ENCODE peak calls at places on chromosomes 1 and 21, in nine cellular contexts. T is suprapubic skin, A is K562, S is GM12878, Z is uterus, C is esophagus squamous epithelium, P is thoracic aorta, W is Panc1, V is sigmoid colon. H is an unnamed sample. For H3K27me3, the result is how much of the 10 kb centered on the place peaks cover.

GRCh38 chr1:8407652-8408051 is 89.7 kb downstream of the SLC45A1 start:
- DNase-seq in P (no peak), Z (no peak), V (no peak), T (no peak), W (no peak), S (no peak), C (no peak), A (no peak), H (no peak)

GRCh38 chr1:209839875-209840491 is 12.2 kb downstream of the UTP25 start:
- DNase-seq in P (no peak), T (no peak), A (no peak), S (no peak), C (no peak), W (peak), Z (no peak), V (no peak), H (peak)

GRCh38 chr1:117635805-117636204 is 30.0 kb downstream of the TENT5C start:
- DNase-seq in P (no peak), T (no peak), A (no peak), W (no peak), Z (no peak), C (no peak), V (no peak), S (no peak), H (no peak)

GRCh38 chr1:234988160-234988528 is 140.5 kb downstream of the TOMM20 start:
- DNase-seq in C (no peak), A (no peak), Z (no peak), V (no peak), S (no peak), P (no peak), T (no peak), W (no peak), H (no peak)

GRCh38 chr1:6358757-6359567 is 34.6 kb downstream of the ACOT7 start:
- DNase-seq in Z (peak), P (no peak), V (no peak), W (no peak), S (no peak), A (no peak), C (no peak), T (no peak), H (no peak)

GRCh38 chr1:30704271-30704670 is 19.1 kb downstream of the MATN1 start:
- DNase-seq in V (peak), P (no peak), T (peak), C (no peak), W (no peak), A (no peak), Z (peak), S (no peak), H (no peak)

GRCh38 chr21:45054927-45055612 is 19.3 kb upstream of the ADARB1 start:
- DNase-seq in T (no peak), A (no peak), P (no peak), Z (no peak), W (no peak), V (peak), C (no peak), S (no peak), H (no peak)

GRCh38 chr21:14742119-14742518 is 196.0 kb upstream of the SAMSN1 start:
- DNase-seq in Z (no peak), C (no peak), W (no peak), A (no peak), S (no peak), T (no peak), V (no peak), P (no peak), H (no peak)

GRCh38 chr1:89041055-89041707 is 18.5 kb upstream of the GBP3 start:
- DNase-seq in W (no peak), C (no peak), Z (no peak), A (no peak), T (no peak), P (no peak), V (no peak), S (peak), H (no peak)

GRCh38 chr1:245590726-245591125 is 435.9 kb downstream of the KIF26B start:
- DNase-seq in V (no peak), W (no peak), A (no peak), C (no peak), P (no peak), S (no peak), Z (no peak), T (no peak), H (no peak)

GRCh38 chr1:239930646-239931262 is 160.9 kb upstream of the FMN2 start:
- DNase-seq in P (no peak), Z (no peak), S (no peak), T (no peak), A (no peak), V (no peak), C (no peak), W (no peak), H (peak)

GRCh38 chr1:163824490-163824889 is 502.7 kb downstream of the NUF2 start:
- DNase-seq in T (no peak), A (no peak), S (no peak), Z (no peak), V (no peak), W (no peak), C (no peak), P (no peak), H (no peak)

GRCh38 chr21:46060596-46061061 is 37.3 kb upstream of the COL6A2 start:
- DNase-seq in S (no peak), C (no peak), A (no peak), Z (peak), V (peak), T (peak), P (peak), W (no peak), H (peak)

DNA sequence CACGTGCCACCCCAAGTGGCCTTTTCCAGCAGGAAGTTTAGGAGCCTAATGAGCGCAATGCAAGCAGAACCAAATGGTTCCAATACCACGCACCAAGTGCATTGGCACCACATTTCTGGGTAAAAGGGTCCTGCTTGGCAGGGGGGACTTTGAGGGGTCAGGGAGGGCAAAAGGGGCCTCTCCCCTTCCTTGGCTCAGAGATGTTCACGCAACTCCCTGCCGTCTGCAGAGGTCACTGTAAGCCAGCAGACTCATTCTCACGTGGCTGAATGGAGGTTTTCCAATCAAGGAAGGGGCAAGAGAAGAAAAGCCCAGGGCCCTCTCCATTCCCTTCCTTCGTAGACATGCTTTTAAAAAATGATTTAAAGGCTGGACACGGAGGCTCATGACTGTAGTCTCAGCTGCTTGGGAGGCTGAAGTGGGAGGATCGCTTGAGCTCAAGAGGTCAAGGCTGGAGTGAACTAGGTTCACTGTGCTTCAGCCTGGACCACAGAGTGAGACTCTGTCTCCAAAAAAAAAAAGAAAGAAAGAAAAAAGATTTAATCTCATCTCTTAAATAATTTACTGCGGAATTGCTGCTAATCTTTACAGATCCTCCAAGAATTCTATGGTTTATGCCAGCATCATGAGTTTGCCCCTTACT is 80.3 kb downstream of the RUNX3 start:
- DNase-seq in P (no peak), Z (no peak), A (peak), C (no peak), S (no peak), W (peak), T (no peak), V (peak), H (no peak)
- TF ChIP-seq CTCF in P (no peak), Z (no peak), A (peak), C (peak), S (peak), W (peak), T (no peak), V (no peak), H (peak)

GRCh38 chr1:149986486-149987296 is 23.8 kb downstream of the OTUD7B start:
- DNase-seq in W (no peak), S (no peak), Z (peak), A (no peak), T (no peak), C (no peak), P (no peak), V (no peak), H (peak)
- H3K4me3 ChIP-seq in W (no peak), S (no peak), Z (no peak), A (no peak), T (no peak), C (no peak), P (peak), V (no peak), H (no peak)

DNA sequence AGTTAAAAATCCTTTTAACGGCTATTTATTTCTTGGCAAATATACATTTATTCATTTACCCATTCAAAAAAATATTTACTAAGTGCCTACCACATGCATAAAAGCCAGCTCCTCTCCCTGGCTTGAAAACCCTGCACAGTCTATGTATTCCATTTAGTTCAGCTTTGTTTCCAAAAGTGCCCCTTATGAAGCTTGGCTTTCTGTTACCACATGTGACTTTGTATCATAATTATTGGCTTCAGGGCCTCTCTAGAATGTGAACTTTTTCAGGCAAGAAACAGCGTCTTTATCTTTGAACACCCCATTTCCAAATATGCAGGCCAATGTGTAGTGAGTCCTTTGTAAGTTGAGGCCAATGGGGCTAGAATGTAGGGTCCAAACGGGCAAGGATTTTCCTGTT is 69.3 kb downstream of the CACHD1 start:
- DNase-seq in T (no peak), C (no peak), Z (no peak), V (no peak), W (no peak), A (no peak), S (no peak), P (no peak), H (no peak)
- H3K27me3 ChIP-seq in T (under half), C (under half), Z (under half), V (under half), W (under half), A (under half), S (under half), P (under half), H (under half)

GRCh38 chr21:17514124-17514481 is 1.3 kb downstream of the CXADR start:
- DNase-seq in A (no peak), C (no peak), V (no peak), W (no peak), P (no peak), T (no peak), Z (no peak), S (no peak), H (no peak)
- TF ChIP-seq CTCF in A (no peak), C (no peak), V (no peak), W (no peak), P (no peak), T (no peak), Z (no peak), S (no peak), H (no peak)

GRCh38 chr21:16536661-16537359 is 807.0 kb downstream of the USP25 start:
- DNase-seq in V (no peak), P (no peak), W (no peak), T (no peak), S (no peak), C (no peak), A (no peak), Z (no peak), H (no peak)

GRCh38 chr21:16534408-16535099 is 804.8 kb downstream of the USP25 start:
- DNase-seq in W (no peak), V (peak), C (no peak), T (peak), S (no peak), P (no peak), Z (peak), A (no peak), H (no peak)

GRCh38 chr21:16533692-16534407 is 804.1 kb downstream of the USP25 start:
- DNase-seq in C (no peak), A (no peak), V (no peak), Z (no peak), W (no peak), S (no peak), T (no peak), P (no peak), H (no peak)

GRCh38 chr21:16532841-16533240 is 803.1 kb downstream of the USP25 start:
- DNase-seq in V (no peak), P (no peak), T (no peak), S (no peak), C (no peak), W (no peak), Z (no peak), A (no peak), H (no peak)

DNA sequence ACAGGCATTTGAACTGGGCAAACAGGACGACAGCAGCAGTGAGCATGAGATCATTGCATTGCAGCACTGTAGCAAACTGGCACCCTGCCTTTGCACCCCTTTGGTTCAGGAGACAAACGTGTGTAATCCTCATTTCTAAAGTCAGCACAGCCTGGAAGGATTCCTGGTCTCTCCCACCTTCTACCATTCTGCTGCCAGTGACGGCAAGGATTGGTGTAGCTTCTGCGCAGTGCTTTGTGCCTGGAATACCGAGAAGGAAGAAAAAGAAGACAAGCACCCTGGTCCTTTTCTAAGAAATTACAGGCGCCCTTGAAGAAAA is 805.3 kb downstream of the USP25 start:
- DNase-seq in Z (peak), W (no peak), S (no peak), A (no peak), V (peak), C (no peak), P (no peak), T (peak), H (no peak)
- H3K4me3 ChIP-seq in Z (peak), W (no peak), S (no peak), A (no peak), V (peak), C (peak), P (peak), T (peak), H (no peak)

GRCh38 chr1:61084560-61084991 is 2.2 kb downstream of the NFIA start:
- DNase-seq in V (no peak), S (no peak), T (no peak), P (no peak), A (no peak), C (no peak), W (no peak), Z (no peak), H (no peak)

GRCh38 chr1:61082336-61083013 is at the start of gene NFIA:
- DNase-seq in T (no peak), V (peak), A (peak), C (no peak), P (no peak), W (peak), Z (peak), S (no peak), H (no peak)

GRCh38 chr1:61083799-61084385 is 1.5 kb downstream of the NFIA start:
- DNase-seq in C (no peak), S (no peak), T (no peak), W (peak), P (no peak), V (no peak), A (peak), Z (no peak), H (no peak)

GRCh38 chr1:61081637-61082335 is 575 bp upstream of the NFIA start:
- DNase-seq in C (no peak), P (no peak), T (peak), A (peak), V (peak), S (no peak), Z (peak), W (no peak), H (no peak)

GRCh38 chr1:61083014-61083798 is 845 bp downstream of the NFIA start:
- DNase-seq in C (no peak), Z (peak), W (no peak), A (peak), T (no peak), P (no peak), V (no peak), S (no peak), H (no peak)
- H3K27me3 ChIP-seq in C (under half), Z (under half), W (under half), A (under half), T (under half), P (under half), V (under half), S (under half), H (under half)

DNA sequence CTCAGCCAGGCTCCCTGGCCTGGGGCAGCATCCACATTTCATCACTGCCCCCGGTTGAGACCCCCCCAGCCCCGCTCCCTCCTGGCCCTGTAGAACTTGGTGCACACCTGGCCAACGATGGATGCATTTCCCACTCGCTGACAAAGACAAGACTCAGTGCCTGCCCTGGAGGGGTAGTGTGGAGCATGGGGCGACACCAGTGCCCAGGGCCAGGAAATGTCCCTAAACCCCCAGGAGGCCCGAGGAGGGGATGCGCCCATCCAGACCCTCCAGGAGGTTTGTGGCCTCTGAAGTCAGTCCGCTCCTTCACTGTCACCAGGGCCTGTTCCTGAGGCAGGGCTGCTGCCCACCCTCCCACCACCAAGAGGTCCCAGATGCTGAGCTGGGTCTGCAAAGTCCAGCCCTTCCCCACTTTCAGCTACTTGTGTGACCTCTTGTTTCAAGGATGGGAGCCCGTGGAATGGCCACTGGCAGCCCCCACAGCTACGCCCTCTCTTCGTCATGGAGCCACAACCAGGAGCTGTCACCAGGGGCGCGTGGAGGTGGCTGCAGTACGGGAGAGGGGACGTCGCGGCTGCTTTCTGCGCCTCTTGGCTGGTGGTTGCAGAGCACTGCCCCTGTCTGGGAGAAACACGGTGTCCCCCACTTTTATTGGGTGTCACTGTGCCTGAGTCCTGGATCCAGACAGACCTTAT is 35.7 kb downstream of the AJAP1 start:
- DNase-seq in T (no peak), P (no peak), C (no peak), W (no peak), Z (no peak), A (no peak), V (no peak), S (no peak), H (no peak)
- TF ChIP-seq CTCF in T (no peak), P (no peak), C (no peak), W (no peak), Z (no peak), A (no peak), V (no peak), S (no peak), H (no peak)

H was measured in kidney epithelial cell.